ENCODE peak calls at places on chromosomes 2 and 18, in eight cellular contexts. K is AG04450; X is CD8-positive, alpha-beta T cell; N is ascending aorta; E is activated CD8-positive, alpha-beta T cell treated with anti-CD3 and anti-CD28 coated beads for 36 hours; A is fibroblast of mammary gland; O is sigmoid colon; Y is MM.1S. U is an unnamed sample.

GRCh38 chr2:27703638-27704341 is 40.1 kb downstream of the SLC4A1AP start:
- DNase-seq in K (peak), X (peak), N (peak), E (peak), A (peak), O (peak), Y (peak), U (peak)

GRCh38 chr2:20623241-20623640 is 27.7 kb downstream of the HS1BP3 start:
- DNase-seq in K (no peak), X (no peak), N (peak), E (no peak), A (no peak), O (no peak), Y (no peak), U (no peak)

GRCh38 chr2:20052872-20053281 is 1.4 kb upstream of the LAPTM4A start:
- DNase-seq in K (peak), X (no peak), N (peak), E (peak), A (peak), O (peak), Y (no peak), U (no peak)

GRCh38 chr2:52113338-52113737 is 1081.4 kb upstream of the NRXN1 start:
- DNase-seq in K (peak), X (no peak), N (no peak), E (no peak), A (peak), O (no peak), Y (no peak), U (no peak)

GRCh38 chr2:203596183-203596582 is 61.1 kb upstream of the RAPH1 start:
- DNase-seq in K (no peak), X (no peak), N (no peak), E (no peak), A (no peak), O (no peak), Y (no peak), U (no peak)

GRCh38 chr2:237885931-237886701 is 26.7 kb downstream of the RAMP1 start:
- DNase-seq in K (no peak), X (no peak), N (peak), E (no peak), A (peak), O (peak), Y (no peak), U (no peak)

GRCh38 chr18:79380816-79381806 is 14.6 kb upstream of the NFATC1 start:
- DNase-seq in K (no peak), X (peak), N (peak), E (peak), A (peak), O (peak), Y (no peak), U (peak)

GRCh38 chr2:231677632-231678104 is 30.7 kb upstream of the PTMA start:
- DNase-seq in K (no peak), X (peak), N (peak), E (peak), A (peak), O (peak), Y (peak), U (peak)

GRCh38 chr2:213238753-213239591 is 45.3 kb upstream of the SPAG16 start:
- DNase-seq in K (peak), X (peak), N (peak), E (no peak), A (peak), O (no peak), Y (no peak), U (no peak)

GRCh38 chr2:2762898-2763287 is 431.8 kb upstream of the MYT1L start:
- DNase-seq in K (no peak), X (no peak), N (no peak), E (no peak), A (no peak), O (no peak), Y (no peak), U (no peak)

GRCh38 chr2:166314022-166314759 is 61.6 kb downstream of the SCN9A start:
- DNase-seq in K (peak), X (no peak), N (no peak), E (no peak), A (peak), O (no peak), Y (no peak), U (no peak)

GRCh38 chr2:240355962-240356361 is 79.5 kb upstream of the GPC1 start:
- DNase-seq in K (no peak), X (no peak), N (no peak), E (no peak), A (no peak), O (no peak), Y (no peak), U (no peak)

GRCh38 chr2:7703048-7703447 is 785.8 kb downstream of the RNF144A start:
- DNase-seq in K (no peak), X (no peak), N (no peak), E (no peak), A (no peak), O (no peak), Y (peak), U (no peak)

GRCh38 chr18:23107718-23108117 is 27.6 kb upstream of the CABLES1 start:
- DNase-seq in K (no peak), X (no peak), N (no peak), E (no peak), A (peak), O (no peak), Y (no peak), U (no peak)

GRCh38 chr2:132374551-132374950 is 42.1 kb upstream of the GPR39 start:
- DNase-seq in K (no peak), X (no peak), N (no peak), E (no peak), A (peak), O (peak), Y (no peak), U (no peak)

GRCh38 chr2:111967018-111967417 is 68.6 kb downstream of the MERTK start:
- DNase-seq in K (no peak), X (no peak), N (no peak), E (no peak), A (no peak), O (no peak), Y (no peak), U (no peak)

GRCh38 chr18:2882201-2882600 is 35.4 kb downstream of the EMILIN2 start:
- DNase-seq in K (no peak), X (no peak), N (no peak), E (no peak), A (no peak), O (no peak), Y (no peak), U (no peak)

GRCh38 chr2:107545066-107545465 is 281.6 kb upstream of the RGPD4 start:
- DNase-seq in K (no peak), X (no peak), N (no peak), E (no peak), A (no peak), O (no peak), Y (no peak), U (no peak)

GRCh38 chr2:161165266-161165665 is 5.0 kb downstream of the TANK start:
- DNase-seq in K (no peak), X (no peak), N (no peak), E (no peak), A (peak), O (no peak), Y (no peak), U (no peak)

GRCh38 chr2:31577143-31577542 is 3.6 kb downstream of the SRD5A2 start:
- DNase-seq in K (no peak), X (no peak), N (no peak), E (no peak), A (no peak), O (no peak), Y (no peak), U (no peak)

GRCh38 chr2:31581124-31581795 is 522 bp upstream of the SRD5A2 start:
- DNase-seq in K (no peak), X (no peak), N (no peak), E (no peak), A (no peak), O (no peak), Y (no peak), U (no peak)

GRCh38 chr2:31579996-31580320 is 780 bp downstream of the SRD5A2 start:
- DNase-seq in K (no peak), X (no peak), N (no peak), E (no peak), A (no peak), O (no peak), Y (no peak), U (no peak)

GRCh38 chr2:31578316-31578715 is 2.4 kb downstream of the SRD5A2 start:
- DNase-seq in K (no peak), X (no peak), N (no peak), E (no peak), A (no peak), O (no peak), Y (no peak), U (no peak)

DNA sequence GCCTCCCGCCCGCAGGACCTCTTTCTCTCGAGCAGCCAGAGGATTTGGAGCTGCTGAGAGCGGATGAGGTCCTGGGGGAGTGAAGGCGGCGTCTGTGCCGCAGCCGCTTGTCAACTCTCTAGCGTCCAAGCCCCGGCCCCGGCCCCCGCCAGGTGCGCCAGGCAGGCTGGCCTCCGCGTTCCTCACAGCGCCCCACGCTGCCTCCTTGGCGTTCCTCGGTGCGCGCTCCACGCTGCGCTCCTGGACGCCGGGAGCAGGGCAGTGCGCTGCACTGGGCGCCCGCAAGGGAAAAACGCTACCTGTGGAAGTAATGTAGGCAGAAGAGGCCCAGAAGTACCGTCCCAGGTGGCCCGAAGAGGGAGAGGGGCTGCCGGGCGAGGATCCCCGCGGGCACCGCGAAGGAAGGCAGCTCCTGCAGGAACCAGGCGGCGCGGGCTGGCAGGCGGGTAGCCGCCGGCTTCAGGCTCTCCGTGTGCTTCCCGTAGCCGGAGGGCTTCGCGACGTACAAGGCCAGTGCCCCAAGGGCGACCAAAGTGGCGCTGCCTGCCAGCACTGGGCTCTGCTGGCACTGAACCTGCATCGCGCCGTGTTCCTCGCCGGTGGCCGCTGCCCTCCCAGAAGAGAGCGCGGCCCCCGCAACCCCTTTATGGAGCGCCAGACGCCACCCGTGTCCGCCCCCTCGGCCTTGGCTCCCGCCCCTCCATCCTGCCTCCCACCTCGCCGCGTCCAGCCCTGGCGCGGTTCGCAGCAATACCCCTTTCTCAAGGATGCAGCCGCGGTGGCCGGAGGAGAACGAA is at the start of gene SRD5A2:
- DNase-seq in K (no peak), X (no peak), N (no peak), E (no peak), A (no peak), O (no peak), Y (no peak), U (no peak)
- TF ChIP-seq CTCF in K (no peak), X (no peak), N (no peak), E (no peak), A (no peak), O (no peak), Y (no peak), U (no peak)

GRCh38 chr2:223416826-223417610 is 185.1 kb downstream of the SCG2 start:
- DNase-seq in K (no peak), X (no peak), N (no peak), E (no peak), A (peak), O (no peak), Y (no peak), U (no peak)
- TF ChIP-seq CTCF in K (no peak), X (no peak), N (no peak), E (no peak), A (no peak), O (no peak), Y (no peak), U (no peak)

DNA sequence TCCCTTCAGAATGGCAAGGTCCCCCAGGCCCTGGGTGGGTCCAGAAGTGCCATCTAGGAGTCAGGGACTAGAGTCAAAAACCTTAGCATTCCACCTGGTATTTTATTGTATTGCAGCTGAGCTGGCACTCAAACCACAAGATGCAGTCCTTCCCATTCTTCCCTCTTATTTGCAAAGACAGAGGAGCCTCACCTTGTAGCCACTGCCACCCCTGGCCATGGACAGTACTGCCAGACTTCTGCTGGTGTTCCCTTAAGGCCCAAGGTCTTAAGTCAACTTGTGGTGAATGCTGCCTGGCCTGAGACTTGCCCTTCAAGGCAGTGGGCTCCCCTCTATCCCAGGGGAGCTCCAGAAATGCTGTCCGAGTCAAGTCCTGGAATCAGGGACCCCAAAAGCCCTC is 6.9 kb downstream of the UGT1A10 start:
- DNase-seq in K (no peak), X (no peak), N (no peak), E (no peak), A (peak), O (no peak), Y (no peak), U (no peak)
- TF ChIP-seq CTCF in K (peak), X (no peak), N (no peak), E (no peak), A (peak), O (no peak), Y (peak), U (peak)

GRCh38 chr18:11741505-11742145 is 52.6 kb downstream of the GNAL start:
- DNase-seq in K (no peak), X (no peak), N (no peak), E (no peak), A (peak), O (no peak), Y (peak), U (peak)
- TF ChIP-seq CTCF in K (peak), X (peak), N (peak), E (peak), A (peak), O (no peak), Y (peak), U (peak)

U was measured in GM13977.